ENCODE peak calls at places on chromosomes 3 and 15, in seven cellular contexts. S, H, V, B, U, X and L are unnamed samples.

GRCh38 chr3:129432671-129433070 is 4.2 kb upstream of the EFCAB12 start:
- DNase-seq in S (no peak), H (no peak), V (no peak), B (no peak), U (no peak), X (no peak), L (no peak)

GRCh38 chr15:29840054-29840453 is 17.8 kb upstream of the TJP1 start:
- DNase-seq in S (no peak), H (no peak), V (no peak), B (no peak), U (no peak), X (no peak), L (no peak)

GRCh38 chr15:99466701-99467337 is 99.0 kb upstream of the MEF2A start:
- DNase-seq in S (no peak), H (no peak), V (no peak), B (no peak), U (no peak), X (no peak), L (no peak)

GRCh38 chr15:57923750-57924149 is 141.8 kb downstream of the ALDH1A2 start:
- DNase-seq in S (no peak), H (no peak), V (no peak), B (no peak), U (no peak), X (no peak), L (no peak)

GRCh38 chr15:42736178-42736792 is 643 bp downstream of the CDAN1 start:
- DNase-seq in S (peak; percentile 81), H (no peak), V (no peak), B (peak; percentile 71), U (no peak), X (no peak), L (no peak)

GRCh38 chr15:63357657-63358161 is 23.9 kb downstream of the CA12 start:
- DNase-seq in S (no peak), H (no peak), V (no peak), B (no peak), U (no peak), X (no peak), L (no peak)

GRCh38 chr3:50525987-50526386 is 22.6 kb upstream of the CACNA2D2 start:
- DNase-seq in S (no peak), H (peak; percentile 22), V (peak; percentile 25), B (peak; percentile 90), U (peak; percentile 87), X (no peak), L (peak; percentile 66)

GRCh38 chr3:195129644-195130492 is 141.1 kb downstream of the XXYLT1 start:
- DNase-seq in S (no peak), H (no peak), V (no peak), B (no peak), U (no peak), X (peak; percentile 99), L (no peak)

GRCh38 chr15:25717861-25718504 is 145.1 kb downstream of the ATP10A start:
- DNase-seq in S (no peak), H (no peak), V (no peak), B (no peak), U (no peak), X (no peak), L (no peak)

GRCh38 chr3:25489858-25490591 is 62.0 kb downstream of the RARB start:
- DNase-seq in S (no peak), H (no peak), V (no peak), B (no peak), U (no peak), X (no peak), L (no peak)

GRCh38 chr15:34810455-34811146 is 15.3 kb upstream of the ACTC1 start:
- DNase-seq in S (no peak), H (no peak), V (no peak), B (no peak), U (no peak), X (no peak), L (peak; percentile 16)

GRCh38 chr3:182258538-182259177 is 534.6 kb upstream of the ATP11B start:
- DNase-seq in S (peak; percentile 56), H (peak; percentile 31), V (peak; percentile 45), B (no peak), U (no peak), X (no peak), L (peak; percentile 69)

GRCh38 chr15:42137461-42138261 is 18.8 kb downstream of the PLA2G4F start:
- DNase-seq in S (peak; percentile 64), H (peak; percentile 57), V (peak; percentile 48), B (no peak), U (peak; percentile 56), X (no peak), L (peak; percentile 71)

GRCh38 chr3:11310258-11310657 is 38.1 kb downstream of the ATG7 start:
- DNase-seq in S (no peak), H (no peak), V (no peak), B (peak; percentile 35), U (no peak), X (no peak), L (no peak)

GRCh38 chr3:11306815-11307589 is 34.8 kb downstream of the ATG7 start:
- DNase-seq in S (no peak), H (no peak), V (no peak), B (no peak), U (no peak), X (no peak), L (no peak)

GRCh38 chr3:11304160-11304559 is 32.0 kb downstream of the ATG7 start:
- DNase-seq in S (no peak), H (no peak), V (no peak), B (no peak), U (no peak), X (no peak), L (no peak)

GRCh38 chr3:11305509-11305908 is 33.3 kb downstream of the ATG7 start:
- DNase-seq in S (no peak), H (no peak), V (no peak), B (no peak), U (no peak), X (no peak), L (peak; percentile 21)

GRCh38 chr3:11307830-11308432 is 35.7 kb downstream of the ATG7 start:
- DNase-seq in S (no peak), H (no peak), V (no peak), B (no peak), U (no peak), X (no peak), L (no peak)
- TF ChIP-seq JUND in S (no peak), H (no peak), V (no peak), B (no peak), U (no peak), X (no peak), L (no peak)

GRCh38 chr15:69302929-69303328 is 4.2 kb downstream of the PAQR5 start:
- DNase-seq in S (no peak), H (no peak), V (no peak), B (no peak), U (no peak), X (no peak), L (no peak)

GRCh38 chr15:69303337-69304175 is 4.8 kb downstream of the PAQR5 start:
- DNase-seq in S (no peak), H (no peak), V (no peak), B (peak; percentile 40), U (no peak), X (no peak), L (no peak)

GRCh38 chr15:69305933-69306568 is 7.3 kb downstream of the PAQR5 start:
- DNase-seq in S (no peak), H (no peak), V (no peak), B (no peak), U (no peak), X (no peak), L (no peak)

GRCh38 chr15:69304176-69304533 is 5.4 kb downstream of the PAQR5 start:
- DNase-seq in S (no peak), H (peak; percentile 35), V (peak; percentile 25), B (no peak), U (no peak), X (no peak), L (no peak)

DNA sequence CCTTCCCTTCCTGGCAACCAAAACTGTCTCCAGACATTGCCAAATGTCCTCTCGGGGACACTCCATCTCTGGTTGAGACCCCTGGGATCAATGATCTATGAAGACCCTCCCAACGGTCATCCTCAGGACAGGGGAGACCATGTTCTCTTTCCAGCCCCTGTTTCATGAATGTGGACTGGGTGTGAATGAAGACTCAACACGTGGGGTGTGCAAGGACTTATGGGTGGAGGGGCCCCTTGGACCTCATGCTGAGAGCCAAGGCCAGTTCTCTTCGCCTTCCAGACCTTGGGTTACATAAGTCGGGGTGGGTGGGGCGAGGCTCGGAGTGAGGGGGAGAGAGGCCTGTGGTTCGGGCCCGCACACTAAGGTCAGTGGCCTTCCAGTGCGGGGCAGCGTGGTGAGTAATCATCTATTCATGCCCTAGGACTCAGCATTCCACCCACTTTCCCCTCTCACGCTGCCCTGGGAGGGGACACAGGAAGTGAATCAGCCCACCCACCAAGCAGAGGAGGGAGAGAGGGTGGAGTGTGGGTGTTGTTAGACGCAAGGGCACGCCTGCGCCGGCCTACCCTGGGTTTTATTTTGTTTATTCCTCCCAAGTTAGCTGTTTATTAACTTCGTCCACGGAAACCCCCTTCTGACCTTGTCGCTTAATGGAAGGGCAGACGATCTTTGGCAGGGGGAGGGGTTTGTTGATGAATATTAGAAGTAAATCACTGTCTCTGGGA is 6.7 kb downstream of the PAQR5 start:
- DNase-seq in S (no peak), H (peak; percentile 74), V (peak; percentile 52), B (peak; percentile 58), U (no peak), X (no peak), L (no peak)
- TF ChIP-seq JUND in S (peak; percentile 87), H (peak; percentile 83), V (peak; percentile 20), B (peak; percentile 22), U (no peak), X (no peak), L (no peak)

DNA sequence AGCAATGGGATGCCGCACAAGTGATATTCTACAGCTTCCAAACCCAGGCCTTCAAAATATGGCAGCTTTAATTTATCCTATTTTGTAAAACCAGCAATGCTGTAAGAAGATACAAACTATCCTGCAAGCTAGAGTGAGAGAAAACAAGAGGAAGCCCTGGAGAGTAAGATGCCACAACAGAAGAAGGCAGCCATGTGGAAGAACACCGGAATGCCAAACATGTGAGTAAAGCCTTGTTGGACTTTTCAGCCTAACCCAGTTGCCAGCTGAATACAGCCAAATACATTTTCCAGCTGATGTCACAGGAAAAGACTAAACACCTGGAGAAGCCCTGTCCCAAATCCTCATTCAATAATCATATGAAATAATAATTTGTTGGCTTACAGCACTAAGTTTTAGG is 1115.1 kb upstream of the CADM2 start:
- DNase-seq in S (no peak), H (no peak), V (no peak), B (no peak), U (no peak), X (no peak), L (no peak)
- TF ChIP-seq JUND in S (no peak), H (no peak), V (no peak), B (no peak), U (no peak), X (no peak), L (no peak)

DNA sequence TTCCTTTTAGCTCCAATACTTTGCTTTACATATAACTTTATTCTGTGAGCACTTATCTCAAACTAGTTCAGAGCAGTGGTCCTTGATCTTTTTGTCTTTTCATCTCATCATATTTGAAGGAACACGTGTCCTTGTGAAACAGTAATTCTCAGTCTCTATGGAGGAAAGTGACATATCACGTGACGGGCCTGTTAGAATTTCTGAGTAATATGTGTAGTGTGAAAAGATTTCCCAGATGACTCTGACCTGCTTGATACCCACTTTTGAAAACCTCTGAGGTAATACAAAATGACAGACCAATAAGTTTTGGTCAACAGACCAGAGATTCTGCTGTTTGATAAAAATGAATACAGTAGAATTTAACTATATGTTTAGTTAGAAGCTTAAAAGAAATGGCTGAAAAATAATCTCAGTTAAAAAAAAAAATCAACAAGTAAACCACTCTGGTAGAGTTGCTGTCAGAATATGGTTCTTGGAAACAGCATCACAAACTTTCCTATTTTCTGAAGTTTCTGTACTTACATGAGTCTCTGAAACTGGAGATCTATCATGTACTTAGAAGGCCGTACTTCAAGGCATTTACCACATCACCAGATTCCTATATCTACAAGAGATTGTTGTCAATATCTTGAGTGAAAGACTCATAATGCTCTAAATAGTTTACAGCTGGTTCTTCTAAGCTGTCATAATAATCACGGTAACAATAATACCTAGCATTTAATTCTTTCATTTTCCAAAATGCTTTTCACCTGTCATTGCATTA is 590.2 kb upstream of the TBL1XR1 start:
- DNase-seq in S (no peak), H (no peak), V (no peak), B (no peak), U (no peak), X (no peak), L (no peak)
- TF ChIP-seq JUND in S (no peak), H (no peak), V (no peak), B (no peak), U (no peak), X (no peak), L (no peak)